ENCODE peak calls at places on chromosomes 5 and 9, in seven cellular contexts. T is GM23248; C is effector memory CD4-positive, alpha-beta T cell; J is SJSA1; P is CD8-positive, alpha-beta memory T cell; W is GM12878; Z is prostate gland. S is an unnamed sample. For H3K4me1, the result is how much of the 10 kb centered on the place peaks cover.

GRCh38 chr5:179217356-179217755 is 127.9 kb downstream of the ADAMTS2 start:
- DNase-seq in T (peak), C (no peak), J (no peak), P (no peak), W (no peak), Z (no peak), S (no peak)

GRCh38 chr9:116437411-116438370 is 249.4 kb upstream of the TRIM32 start:
- DNase-seq in T (no peak), C (no peak), J (no peak), P (no peak), W (no peak), Z (no peak), S (no peak)

GRCh38 chr5:67160985-67161384 is 35.6 kb downstream of the CD180 start:
- DNase-seq in T (peak), C (peak), J (peak), P (no peak), W (no peak), Z (peak), S (no peak)

GRCh38 chr9:35658144-35658893 is at the start of gene CCDC107:
- DNase-seq in T (peak), C (peak), J (peak), P (peak), W (no peak), Z (peak), S (peak)

GRCh38 chr5:157431544-157432200 is 28.3 kb upstream of the NIPAL4 start:
- DNase-seq in T (peak), C (peak), J (no peak), P (no peak), W (peak), Z (peak), S (peak)

GRCh38 chr9:86940774-86941173 is 6.5 kb downstream of the GAS1 start:
- DNase-seq in T (no peak), C (no peak), J (no peak), P (no peak), W (no peak), Z (no peak), S (no peak)

GRCh38 chr5:113217619-113218184 is 217.1 kb downstream of the TSSK1B start:
- DNase-seq in T (no peak), C (no peak), J (no peak), P (no peak), W (no peak), Z (no peak), S (no peak)

GRCh38 chr5:176994460-176995121 is 12.0 kb downstream of the UIMC1 start:
- DNase-seq in T (no peak), C (no peak), J (no peak), P (no peak), W (peak), Z (no peak), S (no peak)

GRCh38 chr9:128153117-128153946 is 4.1 kb downstream of the LCN2 start:
- DNase-seq in T (no peak), C (no peak), J (no peak), P (no peak), W (no peak), Z (no peak), S (no peak)

GRCh38 chr9:106969696-106970095 is 106.7 kb downstream of the ZNF462 start:
- DNase-seq in T (no peak), C (no peak), J (no peak), P (no peak), W (no peak), Z (no peak), S (no peak)

GRCh38 chr5:150999704-151000452 is 20.5 kb upstream of the GPX3 start:
- DNase-seq in T (no peak), C (no peak), J (no peak), P (no peak), W (no peak), Z (peak), S (peak)

GRCh38 chr5:133252133-133252480 is 200.3 kb downstream of the HSPA4 start:
- DNase-seq in T (no peak), C (no peak), J (no peak), P (no peak), W (no peak), Z (no peak), S (no peak)

GRCh38 chr9:1231998-1232919 is 182.1 kb downstream of the DMRT2 start:
- DNase-seq in T (peak), C (no peak), J (no peak), P (no peak), W (no peak), Z (peak), S (peak)

GRCh38 chr5:82031220-82032119 is 59.6 kb downstream of the ATG10 start:
- DNase-seq in T (no peak), C (no peak), J (no peak), P (no peak), W (no peak), Z (peak), S (no peak)

GRCh38 chr5:65927497-65928340 is 1.3 kb downstream of the ERBIN start:
- DNase-seq in T (peak), C (no peak), J (no peak), P (no peak), W (no peak), Z (peak), S (no peak)

GRCh38 chr9:98367923-98368322 is 112.5 kb upstream of the TBC1D2 start:
- DNase-seq in T (no peak), C (no peak), J (no peak), P (no peak), W (no peak), Z (no peak), S (no peak)

GRCh38 chr9:133121200-133122166 is at the start of gene RALGDS:
- DNase-seq in T (peak), C (peak), J (peak), P (peak), W (no peak), Z (peak), S (peak)

GRCh38 chr9:131807131-131807990 is 67.5 kb upstream of the RAPGEF1 start:
- DNase-seq in T (no peak), C (no peak), J (no peak), P (no peak), W (no peak), Z (no peak), S (no peak)
- H3K4me3 ChIP-seq in T (no peak), C (no peak), J (no peak), P (no peak), W (no peak), Z (no peak), S (no peak)

GRCh38 chr5:139148986-139149385 is 49.2 kb downstream of the SIL1 start:
- DNase-seq in T (no peak), C (no peak), J (no peak), P (no peak), W (no peak), Z (no peak), S (no peak)
- H3K4me1 ChIP-seq in T (under half), C (under half), J (under half), P (under half), W (under half), Z (under half), S (under half)

DNA sequence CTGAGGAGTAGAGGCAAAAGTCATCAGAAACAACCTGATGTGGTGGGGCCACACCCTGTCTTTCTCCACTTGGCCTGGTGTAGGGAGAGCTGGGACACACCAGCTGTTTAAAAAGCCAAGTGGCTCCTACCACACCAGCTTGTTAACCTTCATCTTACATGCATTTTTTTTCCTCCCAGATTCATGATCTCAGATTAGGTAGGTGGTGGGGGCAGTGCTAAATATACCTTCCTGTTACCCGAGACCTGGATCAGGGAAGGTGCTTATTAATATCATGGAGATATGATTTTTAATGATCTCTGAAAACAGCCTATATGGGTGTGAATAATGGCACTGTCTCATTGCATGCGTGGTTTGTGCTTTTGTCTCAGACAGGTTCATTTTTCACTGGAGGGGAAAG is 185.7 kb downstream of the EBF1 start:
- DNase-seq in T (no peak), C (no peak), J (no peak), P (no peak), W (no peak), Z (no peak), S (no peak)
- H3K27ac ChIP-seq in T (no peak), C (no peak), J (no peak), P (no peak), W (no peak), Z (no peak), S (no peak)

GRCh38 chr9:20078246-20078645 is 289.4 kb upstream of the SLC24A2 start:
- DNase-seq in T (no peak), C (no peak), J (no peak), P (no peak), W (no peak), Z (no peak), S (no peak)
- H3K4me3 ChIP-seq in T (no peak), C (no peak), J (no peak), P (no peak), W (no peak), Z (no peak), S (no peak)

GRCh38 chr9:137421838-137422667 is 909 bp downstream of the EXD3 start:
- DNase-seq in T (no peak), C (no peak), J (no peak), P (no peak), W (no peak), Z (no peak), S (no peak)
- H3K4me1 ChIP-seq in T (under half), C (under half), J (under half), P (under half), W (under half), Z (under half), S (under half)

GRCh38 chr5:88876714-88877113 is 6.3 kb downstream of the MEF2C start:
- DNase-seq in T (no peak), C (no peak), J (no peak), P (no peak), W (no peak), Z (no peak), S (no peak)
- H3K27ac ChIP-seq in T (no peak), C (no peak), J (no peak), P (no peak), W (peak), Z (no peak), S (peak)

GRCh38 chr5:119270955-119271757 is 84.7 kb upstream of the TNFAIP8 start:
- DNase-seq in T (no peak), C (no peak), J (no peak), P (no peak), W (no peak), Z (peak), S (no peak)

GRCh38 chr5:119273391-119273839 is 82.4 kb upstream of the TNFAIP8 start:
- DNase-seq in T (no peak), C (no peak), J (no peak), P (no peak), W (no peak), Z (no peak), S (no peak)

GRCh38 chr5:119270121-119270565 is 85.7 kb upstream of the TNFAIP8 start:
- DNase-seq in T (no peak), C (no peak), J (no peak), P (no peak), W (no peak), Z (no peak), S (no peak)

GRCh38 chr5:119274024-119274766 is 81.6 kb upstream of the TNFAIP8 start:
- DNase-seq in T (no peak), C (no peak), J (no peak), P (no peak), W (no peak), Z (no peak), S (no peak)

GRCh38 chr5:119271758-119272730 is 83.8 kb upstream of the TNFAIP8 start:
- DNase-seq in T (peak), C (no peak), J (no peak), P (no peak), W (no peak), Z (no peak), S (no peak)
- H3K4me3 ChIP-seq in T (no peak), C (peak), J (no peak), P (peak), W (peak), Z (no peak), S (no peak)

DNA sequence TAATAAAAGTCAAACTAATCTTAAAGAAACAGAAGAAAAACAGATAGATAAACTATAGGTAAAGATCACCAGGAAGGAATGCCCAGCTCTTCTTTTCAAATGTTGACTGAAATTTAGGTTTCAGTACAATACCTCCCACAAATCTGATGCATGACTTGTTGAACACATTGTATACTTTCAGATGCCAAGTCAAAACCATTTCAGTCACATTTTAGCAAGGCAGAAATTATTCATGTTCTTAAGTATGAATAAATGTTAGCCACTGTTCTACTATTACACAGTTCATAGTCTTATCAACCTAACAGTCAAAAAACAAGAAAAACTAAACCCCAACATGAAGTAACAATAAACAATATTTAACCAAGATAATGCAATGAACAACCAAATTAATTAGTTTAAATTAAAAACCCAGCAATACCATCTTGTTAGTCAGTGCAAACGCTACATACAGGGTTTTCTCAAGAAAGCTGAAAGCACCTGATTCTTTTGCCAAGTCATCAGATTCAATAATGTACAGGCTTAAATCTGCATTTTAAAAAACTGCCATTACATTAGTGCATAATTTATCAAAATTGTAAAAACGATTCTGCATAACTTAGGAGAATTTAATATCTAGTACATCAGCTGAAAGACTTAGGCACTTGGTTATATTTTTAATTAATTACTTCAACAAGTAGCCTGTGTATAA is 20.0 kb upstream of the PDCL start:
- DNase-seq in T (no peak), C (no peak), J (no peak), P (no peak), W (no peak), Z (no peak), S (no peak)
- H3K4me1 ChIP-seq in T (under half), C (under half), J (under half), P (under half), W (under half), Z (under half), S (under half)

DNA sequence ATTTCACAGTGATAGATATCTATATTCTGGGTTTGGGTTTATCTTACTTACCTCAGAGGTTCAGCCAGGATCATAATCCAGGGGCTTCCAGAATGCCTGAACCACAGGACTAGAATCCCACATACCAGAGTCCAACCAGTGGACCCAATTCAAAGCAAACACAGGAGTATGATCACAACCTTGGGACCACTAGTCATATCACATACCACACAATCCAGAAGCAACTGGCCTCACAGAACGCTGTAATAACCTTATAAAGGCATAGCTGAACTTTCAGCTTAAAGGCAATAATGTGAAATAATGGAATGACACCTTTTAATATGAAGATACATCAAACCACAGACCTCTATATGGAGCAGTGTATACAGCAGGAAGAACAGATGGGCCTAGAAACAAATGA is 25.3 kb downstream of the RAPGEF6 start:
- DNase-seq in T (no peak), C (no peak), J (no peak), P (no peak), W (no peak), Z (no peak), S (no peak)
- H3K27ac ChIP-seq in T (peak), C (no peak), J (peak), P (no peak), W (no peak), Z (no peak), S (no peak)

S was measured in heart right ventricle.